ENCODE peak calls at places on chromosomes 4 and X, in five cellular contexts. H, Q, L, U and O are unnamed samples.

GRCh38 chr4:172830295-172830764 is 338.3 kb upstream of the GALNT7 start:
- DNase-seq in H (no peak), Q (no peak), L (peak; percentile 31), U (peak; percentile 26), O (no peak)

GRCh38 chr4:69039071-69039470 is 57.2 kb upstream of the UGT2B7 start:
- DNase-seq in H (no peak), Q (no peak), L (no peak), U (no peak), O (no peak)

GRCh38 chr4:85569730-85570299 is 94.9 kb downstream of the ARHGAP24 start:
- DNase-seq in H (no peak), Q (no peak), L (no peak), U (no peak), O (no peak)

GRCh38 chrX:71941771-71942170 is 31.1 kb downstream of the NHSL2 start:
- DNase-seq in H (no peak), Q (no peak), L (no peak), U (no peak), O (peak; percentile 18)

GRCh38 chrX:56765816-56766553 is 36.9 kb downstream of the NBDY start:
- DNase-seq in H (no peak), Q (no peak), L (no peak), U (no peak), O (no peak)

GRCh38 chrX:103398321-103398937 is 22.1 kb downstream of the BEX3 start:
- DNase-seq in H (no peak), Q (no peak), L (no peak), U (no peak), O (no peak)

GRCh38 chr4:103074598-103075434 is 1.7 kb downstream of the SLC9B2 start:
- DNase-seq in H (no peak), Q (no peak), L (no peak), U (no peak), O (no peak)

GRCh38 chr4:165516281-165516833 is 137.5 kb downstream of the CPE start:
- DNase-seq in H (no peak), Q (no peak), L (no peak), U (no peak), O (no peak)

GRCh38 chr4:108216510-108216909 is 47.8 kb upstream of the LEF1 start:
- DNase-seq in H (no peak), Q (no peak), L (no peak), U (no peak), O (no peak)

GRCh38 chrX:9339603-9340569 is 125.0 kb upstream of the TBL1X start:
- DNase-seq in H (peak; percentile 47), Q (no peak), L (no peak), U (no peak), O (no peak)

GRCh38 chr4:106384878-106385277 is 16.3 kb upstream of the GIMD1 start:
- DNase-seq in H (no peak), Q (no peak), L (no peak), U (no peak), O (no peak)

GRCh38 chr4:94636004-94636403 is 121.8 kb upstream of the BMPR1B start:
- DNase-seq in H (no peak), Q (no peak), L (no peak), U (no peak), O (no peak)

GRCh38 chrX:45935408-45935807 is 609.8 kb downstream of the ZNF674 start:
- DNase-seq in H (no peak), Q (no peak), L (no peak), U (no peak), O (no peak)

GRCh38 chrX:53261573-53261972 is 19.8 kb downstream of the IQSEC2 start:
- DNase-seq in H (no peak), Q (no peak), L (no peak), U (no peak), O (no peak)

GRCh38 chrX:11499076-11500044 is 166.4 kb downstream of the ARHGAP6 start:
- DNase-seq in H (no peak), Q (no peak), L (no peak), U (no peak), O (no peak)

GRCh38 chrX:13142891-13143290 is 98.5 kb upstream of the FAM9C start:
- DNase-seq in H (no peak), Q (no peak), L (no peak), U (peak; percentile 53), O (no peak)

GRCh38 chr4:56757821-56758400 is 63.6 kb downstream of the SPINK2 start:
- DNase-seq in H (peak; percentile 49), Q (peak; percentile 69), L (no peak), U (peak; percentile 27), O (peak; percentile 77)

GRCh38 chrX:68139791-68140190 is 293.5 kb downstream of the OPHN1 start:
- DNase-seq in H (no peak), Q (no peak), L (no peak), U (no peak), O (no peak)

GRCh38 chr4:676871-677235 is 2.5 kb downstream of the MYL5 start:
- DNase-seq in H (no peak), Q (no peak), L (no peak), U (no peak), O (no peak)

GRCh38 chr4:100880012-100880411 is 362.2 kb upstream of the EMCN start:
- DNase-seq in H (no peak), Q (no peak), L (no peak), U (no peak), O (no peak)

GRCh38 chr4:76155979-76156378 is 7.8 kb upstream of the NUP54 start:
- DNase-seq in H (no peak), Q (no peak), L (no peak), U (no peak), O (no peak)

GRCh38 chr4:98619197-98619596 is 39.2 kb downstream of the TSPAN5 start:
- DNase-seq in H (no peak), Q (no peak), L (no peak), U (no peak), O (no peak)

GRCh38 chr4:118034061-118034785 is at the start of gene NDST3:
- DNase-seq in H (no peak), Q (no peak), L (peak; percentile 77), U (peak; percentile 63), O (peak; percentile 26)

GRCh38 chrX:66035667-66036066 is 4.2 kb downstream of the VSIG4 start:
- DNase-seq in H (no peak), Q (no peak), L (no peak), U (no peak), O (no peak)

GRCh38 chr4:10336471-10336870 is 120.8 kb downstream of the ZNF518B start:
- DNase-seq in H (no peak), Q (no peak), L (no peak), U (no peak), O (no peak)

GRCh38 chrX:130079824-130080406 is 30.4 kb downstream of the ELF4 start:
- DNase-seq in H (peak; percentile 55), Q (peak; percentile 54), L (peak; percentile 67), U (peak; percentile 42), O (peak; percentile 52)

GRCh38 chr4:25863906-25864418 is 1.2 kb upstream of the SEL1L3 start:
- DNase-seq in H (no peak), Q (no peak), L (no peak), U (no peak), O (no peak)

GRCh38 chrX:15985937-15986336 is 131.3 kb upstream of the AP1S2 start:
- DNase-seq in H (no peak), Q (no peak), L (no peak), U (no peak), O (no peak)

GRCh38 chr4:80014531-80014930 is 58.5 kb downstream of the ANTXR2 start:
- DNase-seq in H (no peak), Q (no peak), L (no peak), U (no peak), O (peak; percentile 41)

GRCh38 chrX:133574716-133575115 is 159.4 kb upstream of the GPC4 start:
- DNase-seq in H (no peak), Q (no peak), L (no peak), U (no peak), O (peak; percentile 3)